ENCODE peak calls at places on chromosomes 4 and X, in five cellular contexts. O is GM12878, Z is WTC11, C is K562, B is HepG2. S is an unnamed sample.

GRCh38 chr4:189845145-189845846 is 95.4 kb upstream of the FRG1 start:
- DNase-seq in O (no peak), Z (no peak), C (no peak), B (no peak), S (no peak)

GRCh38 chrX:30504309-30504708 is 73.3 kb downstream of the TASL start:
- DNase-seq in O (peak), Z (no peak), C (peak), B (peak), S (peak)

GRCh38 chrX:19174401-19175025 is 52.2 kb upstream of the ADGRG2 start:
- DNase-seq in O (no peak), Z (no peak), C (no peak), B (no peak), S (peak)

GRCh38 chrX:74613350-74614192 is 853 bp downstream of the RLIM start:
- DNase-seq in O (no peak), Z (no peak), C (peak), B (peak), S (peak)

GRCh38 chr4:177511611-177512010 is 69.4 kb upstream of the AGA start:
- DNase-seq in O (no peak), Z (no peak), C (no peak), B (no peak), S (no peak)

GRCh38 chrX:120781416-120781815 is 94.2 kb downstream of the CT47B1 start:
- DNase-seq in O (no peak), Z (no peak), C (no peak), B (no peak), S (no peak)

GRCh38 chrX:120671963-120672362 is 42.1 kb upstream of the C1GALT1C1 start:
- DNase-seq in O (no peak), Z (no peak), C (no peak), B (no peak), S (no peak)

GRCh38 chr4:176671532-176671931 is 121.2 kb downstream of the VEGFC start:
- DNase-seq in O (no peak), Z (no peak), C (no peak), B (no peak), S (no peak)

GRCh38 chr4:85734446-85734845 is 259.5 kb downstream of the ARHGAP24 start:
- DNase-seq in O (no peak), Z (no peak), C (no peak), B (no peak), S (no peak)

GRCh38 chrX:115013705-115014104 is 3.7 kb downstream of the IL13RA2 start:
- DNase-seq in O (no peak), Z (no peak), C (no peak), B (no peak), S (peak)

DNA sequence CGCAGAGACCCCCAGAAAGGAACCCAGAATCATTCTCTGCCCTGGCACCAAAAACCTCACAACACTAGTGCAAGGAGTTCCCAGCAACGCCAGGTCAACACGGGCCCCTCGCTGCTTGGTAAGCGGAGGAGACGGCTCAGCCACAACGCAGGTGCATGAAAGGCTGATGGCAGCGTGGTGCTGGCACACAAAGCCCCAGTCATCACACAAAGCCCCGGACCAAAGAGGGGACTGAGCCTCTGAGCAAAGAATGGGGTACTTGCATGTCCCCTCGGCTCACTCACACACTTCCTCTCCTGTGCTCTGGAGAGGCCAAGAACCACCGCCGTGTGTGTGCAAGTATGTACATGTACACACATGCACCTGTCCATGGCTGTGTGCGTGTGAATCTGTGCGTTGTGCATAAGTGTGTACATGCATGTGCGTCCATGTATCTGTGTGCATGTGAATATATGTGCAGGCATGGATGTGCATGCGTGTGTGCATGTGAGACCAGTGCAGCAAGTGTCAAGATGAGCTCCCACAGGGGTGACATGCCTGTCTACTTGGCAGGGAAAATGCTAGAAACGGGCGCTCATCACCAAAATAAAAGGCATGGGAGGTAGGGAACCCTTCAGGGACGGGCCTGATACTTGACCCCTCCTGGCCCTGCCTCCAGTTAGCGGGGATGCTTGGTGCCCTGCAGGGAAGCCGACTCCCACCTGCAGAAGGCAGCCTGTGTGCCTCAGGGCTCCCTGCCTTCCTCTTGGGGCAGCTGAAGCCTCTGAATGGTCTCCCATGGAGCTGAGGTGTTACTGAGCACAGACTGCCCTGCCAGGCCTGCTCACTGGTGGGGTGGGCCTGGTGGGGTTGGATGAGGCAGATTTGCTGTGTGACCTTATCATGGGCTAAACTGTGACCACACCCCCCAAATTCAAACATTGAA is 60.4 kb downstream of the ZFYVE28 start:
- DNase-seq in O (no peak), Z (no peak), C (no peak), B (no peak), S (no peak)
- TF ChIP-seq ESRRA in O (no peak), Z (no peak), C (no peak), B (no peak), S (no peak)

DNA sequence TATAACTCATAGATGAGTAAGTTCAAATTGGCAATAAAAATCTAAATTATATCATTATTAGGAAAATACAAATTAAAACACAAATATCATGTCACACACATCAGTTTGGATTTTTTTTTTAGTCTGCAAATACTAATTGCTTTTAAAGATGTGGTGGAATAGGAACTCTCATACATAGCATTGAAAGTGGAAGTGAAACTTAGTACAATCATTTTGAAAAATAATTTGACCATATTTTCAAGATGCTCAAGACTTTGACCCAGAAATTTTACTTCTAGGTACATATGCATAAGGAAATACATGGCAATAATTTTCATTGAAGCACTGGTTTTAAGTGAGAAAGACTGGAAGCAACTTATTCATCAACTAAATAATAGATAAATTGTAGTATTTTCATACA is 147.5 kb upstream of the SMIM31 start:
- DNase-seq in O (no peak), Z (no peak), C (no peak), B (no peak), S (no peak)
- TF ChIP-seq ESRRA in O (no peak), Z (no peak), C (no peak), B (no peak), S (no peak)

DNA sequence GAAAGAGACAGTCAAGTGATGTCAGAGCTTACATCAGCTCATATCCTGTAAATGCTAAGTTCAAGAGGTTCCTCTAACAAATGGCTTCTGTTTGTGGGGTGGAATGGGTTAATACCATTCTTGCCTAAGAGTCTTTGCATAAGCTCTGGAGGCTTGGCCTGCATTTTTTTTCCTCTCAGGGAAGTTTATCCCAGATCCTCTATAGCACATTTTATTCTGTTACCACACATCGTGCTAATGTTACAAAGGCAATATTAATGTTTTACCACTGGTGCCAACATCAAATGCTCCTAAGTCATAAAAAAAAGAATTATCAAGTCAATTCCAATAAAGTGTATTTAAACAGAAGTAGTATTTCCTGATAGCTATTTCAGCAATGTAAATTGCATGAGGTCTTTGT is 2.9 kb upstream of the ADH6 start:
- DNase-seq in O (no peak), Z (no peak), C (no peak), B (peak), S (no peak)
- TF ChIP-seq ESRRA in O (no peak), Z (no peak), C (no peak), B (no peak), S (no peak)

GRCh38 chr4:141134051-141134450 is 782 bp upstream of the RNF150 start:
- DNase-seq in O (no peak), Z (no peak), C (no peak), B (no peak), S (no peak)
- TF ChIP-seq ESRRA in O (no peak), Z (no peak), C (no peak), B (no peak), S (no peak)

DNA sequence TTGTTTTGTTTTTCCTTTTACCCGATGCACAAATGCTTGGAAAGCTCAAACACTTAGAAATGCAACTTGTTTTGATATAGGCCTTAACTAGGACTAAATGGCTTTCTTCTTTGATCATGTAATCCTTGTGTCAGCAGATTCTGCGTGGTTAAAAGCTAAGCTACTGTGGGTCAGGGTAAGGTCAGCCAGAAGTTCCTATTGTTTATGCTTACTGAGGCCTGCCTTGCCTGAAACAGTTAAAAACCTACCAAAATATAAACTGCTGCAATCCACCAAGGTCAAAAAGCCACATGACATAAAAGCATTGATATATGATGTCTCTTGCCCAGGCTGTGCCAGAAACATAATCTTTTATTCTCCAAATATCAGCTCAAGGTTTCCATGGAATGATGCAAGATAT is 223.4 kb downstream of the FAM47B start:
- DNase-seq in O (no peak), Z (no peak), C (no peak), B (no peak), S (no peak)
- TF ChIP-seq ESRRA in O (no peak), Z (no peak), C (no peak), B (no peak), S (no peak)

DNA sequence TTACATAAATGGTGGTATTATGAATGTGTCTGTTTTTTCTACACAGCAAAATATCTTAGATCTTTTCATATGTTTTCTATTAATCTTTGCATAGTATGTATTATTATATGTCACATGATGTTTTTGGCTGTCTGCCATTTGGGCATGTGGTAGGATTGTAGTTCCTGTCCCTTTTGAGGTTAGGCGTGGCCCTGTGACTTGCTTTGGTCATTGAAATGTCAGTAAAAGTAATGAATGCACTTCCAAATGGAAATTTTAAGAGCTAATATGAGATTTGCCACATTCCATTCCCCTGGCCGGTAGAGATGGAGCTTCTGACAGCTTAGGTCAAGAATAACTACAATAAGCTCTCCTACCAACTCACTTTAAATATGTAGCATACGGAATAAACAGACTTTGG is 45.1 kb downstream of the JADE3 start:
- DNase-seq in O (no peak), Z (no peak), C (peak), B (no peak), S (peak)
- TF ChIP-seq ESRRA in O (no peak), Z (no peak), C (no peak), B (no peak), S (no peak)

DNA sequence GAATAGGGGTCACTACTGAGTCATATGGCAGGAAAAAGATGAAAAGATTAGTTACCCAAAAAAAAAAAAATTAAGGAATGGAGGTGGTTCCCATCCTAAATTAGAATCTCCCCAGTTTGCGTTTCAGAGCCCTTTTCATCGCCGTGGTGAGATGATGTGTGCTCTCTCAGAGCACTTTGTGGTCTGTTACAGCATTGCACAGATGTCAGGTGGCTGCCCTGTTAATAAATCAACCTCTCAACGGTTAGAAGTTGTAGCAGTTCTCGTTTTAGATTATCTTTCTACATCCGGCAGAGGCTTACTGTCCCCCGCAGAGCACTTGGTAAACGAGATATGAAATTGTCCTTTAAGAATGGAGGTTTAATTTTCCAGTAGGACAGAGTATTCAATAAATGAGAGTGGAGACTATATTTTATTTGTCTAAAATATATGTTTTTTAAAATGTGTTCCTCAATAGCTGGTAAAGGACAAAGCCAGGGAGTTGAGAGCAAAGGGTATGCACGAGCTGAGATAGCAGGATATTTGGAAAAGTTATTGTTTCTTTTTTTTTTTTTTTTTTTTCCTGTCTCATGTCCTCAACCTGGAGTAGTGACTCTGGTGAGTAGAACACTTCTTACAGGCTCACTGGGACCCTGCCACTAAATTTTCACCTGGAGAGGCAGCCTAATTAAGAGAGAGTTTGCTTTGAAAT is 26.9 kb downstream of the AFF1 start:
- DNase-seq in O (peak), Z (no peak), C (peak), B (no peak), S (peak)
- TF ChIP-seq ESRRA in O (no peak), Z (no peak), C (peak), B (no peak), S (no peak)

GRCh38 chrX:149487292-149487691 is 17.8 kb downstream of the IDS start:
- DNase-seq in O (no peak), Z (peak), C (no peak), B (no peak), S (peak)
- TF ChIP-seq ESRRA in O (no peak), Z (no peak), C (no peak), B (no peak), S (no peak)